ENCODE peak calls at places on chromosome 7, in five cellular contexts. K, D, E, F and Z are unnamed samples.

GRCh38 chr7:55641811-55642210 is 69.5 kb upstream of the VOPP1 start:
- DNase-seq in F (no peak), K (no peak), D (no peak), E (no peak), Z (no peak)

GRCh38 chr7:289209-289755 is 688 bp upstream of the FOXL3 start:
- DNase-seq in F (no peak), D (no peak), K (no peak), E (no peak), Z (no peak)

GRCh38 chr7:66920769-66921395 is at the start of gene TMEM248:
- DNase-seq in F (peak), K (peak), D (peak), E (peak), Z (peak)

GRCh38 chr7:72343991-72344390 is 68.1 kb downstream of the CALN1 start:
- DNase-seq in E (no peak), F (no peak), D (no peak), K (no peak), Z (no peak)

GRCh38 chr7:26555971-26556830 is 264.5 kb downstream of the SNX10 start:
- DNase-seq in E (no peak), K (peak), F (no peak), D (no peak), Z (no peak)

GRCh38 chr7:75756340-75757297 is 15.4 kb downstream of the CCL26 start:
- DNase-seq in F (peak), E (no peak), D (peak), K (peak), Z (no peak)

GRCh38 chr7:25795824-25796235 is 356.2 kb upstream of the NFE2L3 start:
- DNase-seq in F (peak), E (peak), K (no peak), D (no peak), Z (no peak)

GRCh38 chr7:131188367-131189339 is 139.0 kb upstream of the MKLN1 start:
- DNase-seq in F (peak), D (peak), K (no peak), E (peak), Z (peak)

GRCh38 chr7:157442993-157443831 is 106.4 kb downstream of the DNAJB6 start:
- DNase-seq in F (no peak), D (no peak), K (no peak), E (no peak), Z (no peak)

GRCh38 chr7:98671733-98672331 is 54.7 kb downstream of the NPTX2 start:
- DNase-seq in K (no peak), E (no peak), D (no peak), F (no peak), Z (no peak)

GRCh38 chr7:30001953-30002352 is 12.4 kb upstream of the SCRN1 start:
- DNase-seq in D (no peak), E (no peak), K (no peak), F (no peak), Z (no peak)

GRCh38 chr7:123494193-123494796 is 40.1 kb downstream of the IQUB start:
- DNase-seq in F (no peak), K (no peak), E (peak), D (no peak), Z (peak)

GRCh38 chr7:136183981-136184380 is 206.8 kb upstream of the MTPN start:
- DNase-seq in E (no peak), K (no peak), F (no peak), D (no peak), Z (no peak)